ENCODE peak calls at places on chromosomes 11 and 22, in eight cellular contexts. P is lower lobe of right lung; R is hepatocyte; C is uterus; U is body of pancreas; X is CD4-positive, alpha-beta T cell; H is transverse colon; G is pancreas. O is an unnamed sample.

GRCh38 chr11:115222218-115222862 is 281.9 kb downstream of the CADM1 start:
- DNase-seq in P (no peak), R (no peak), C (no peak), U (no peak), X (no peak), H (peak; percentile 15), G (no peak), O (no peak)

GRCh38 chr11:85889676-85890579 is 34.7 kb downstream of the CCDC83 start:
- DNase-seq in P (no peak), R (peak; percentile 68), C (peak; percentile 15), U (no peak), X (no peak), H (no peak), G (no peak), O (no peak)

GRCh38 chr22:18973264-18974031 is 37.4 kb upstream of the PRODH start:
- DNase-seq in P (no peak), R (no peak), C (no peak), U (peak; percentile 42), X (no peak), H (no peak), G (peak; percentile 47), O (no peak)

GRCh38 chr11:74948546-74948897 is 369 bp downstream of the XRRA1 start:
- DNase-seq in P (no peak), R (peak; percentile 18), C (no peak), U (no peak), X (no peak), H (no peak), G (no peak), O (no peak)

GRCh38 chr11:44065161-44065571 is 904 bp upstream of the ACCS start:
- DNase-seq in P (no peak), R (no peak), C (no peak), U (no peak), X (no peak), H (no peak), G (no peak), O (no peak)

GRCh38 chr11:12156301-12157140 is 46.1 kb downstream of the MICAL2 start:
- DNase-seq in P (no peak), R (no peak), C (peak; percentile 20), U (no peak), X (no peak), H (no peak), G (no peak), O (no peak)

GRCh38 chr11:210122-210802 is 2.8 kb downstream of the RIC8A start:
- DNase-seq in P (no peak), R (no peak), C (peak; percentile 13), U (peak; percentile 10), X (no peak), H (no peak), G (no peak), O (no peak)

GRCh38 chr11:13166036-13166435 is 111.6 kb upstream of the BMAL1 start:
- DNase-seq in P (no peak), R (no peak), C (no peak), U (no peak), X (no peak), H (no peak), G (no peak), O (no peak)

GRCh38 chr11:118224512-118225180 is at the start of gene JAML:
- DNase-seq in P (no peak), R (no peak), C (no peak), U (no peak), X (peak; percentile 54), H (peak; percentile 60), G (no peak), O (no peak)

GRCh38 chr22:34842630-34843029 is 223.3 kb upstream of the ISX start:
- DNase-seq in P (no peak), R (no peak), C (no peak), U (no peak), X (no peak), H (no peak), G (no peak), O (no peak)

GRCh38 chr11:27460571-27460970 is 12.0 kb downstream of the LGR4 start:
- DNase-seq in P (no peak), R (no peak), C (no peak), U (no peak), X (no peak), H (no peak), G (no peak), O (no peak)

GRCh38 chr11:75432911-75433321 is at the start of gene KLHL35:
- DNase-seq in P (no peak), R (no peak), C (no peak), U (no peak), X (no peak), H (no peak), G (peak; percentile 42), O (peak; percentile 35)

GRCh38 chr22:41799486-41800347 is 762 bp upstream of the CCDC134 start:
- DNase-seq in P (peak; percentile 59), R (peak; percentile 15), C (peak; percentile 26), U (peak; percentile 30), X (no peak), H (peak; percentile 29), G (peak; percentile 49), O (peak; percentile 16)

GRCh38 chr11:83061883-83062282 is 9.8 kb downstream of the RAB30 start:
- DNase-seq in P (no peak), R (no peak), C (no peak), U (no peak), X (no peak), H (no peak), G (no peak), O (no peak)

GRCh38 chr11:83060965-83061364 is 10.7 kb downstream of the RAB30 start:
- DNase-seq in P (no peak), R (no peak), C (no peak), U (no peak), X (no peak), H (no peak), G (no peak), O (no peak)

GRCh38 chr11:83064011-83064410 is 7.7 kb downstream of the RAB30 start:
- DNase-seq in P (no peak), R (no peak), C (no peak), U (no peak), X (no peak), H (no peak), G (no peak), O (no peak)

GRCh38 chr11:83068573-83068972 is 3.1 kb downstream of the RAB30 start:
- DNase-seq in P (no peak), R (no peak), C (no peak), U (no peak), X (no peak), H (no peak), G (no peak), O (no peak)

GRCh38 chr11:83063073-83063754 is 8.5 kb downstream of the RAB30 start:
- DNase-seq in P (no peak), R (no peak), C (no peak), U (no peak), X (no peak), H (no peak), G (no peak), O (no peak)
- H3K27ac ChIP-seq in P (no peak overlapping the region), R (peak overlapping the region; percentile 12), C (peak overlapping the region; percentile 74), U (no peak overlapping the region), X (peak overlapping the region; percentile 36), H (peak overlapping the region; percentile 54), G (no peak overlapping the region), O (no peak overlapping the region)

GRCh38 chr22:24324137-24324536 is 53.5 kb downstream of the SPECC1L start:
- DNase-seq in P (no peak), R (no peak), C (no peak), U (no peak), X (no peak), H (no peak), G (no peak), O (no peak)
- H3K27ac ChIP-seq in P (no peak overlapping the region), R (no peak overlapping the region), C (no peak overlapping the region), U (peak overlapping the region; percentile 19), X (no peak overlapping the region), H (no peak overlapping the region), G (no peak overlapping the region), O (no peak overlapping the region)

GRCh38 chr22:46638601-46639431 is 18.6 kb downstream of the GRAMD4 start:
- DNase-seq in P (peak; percentile 76), R (peak; percentile 86), C (no peak), U (peak; percentile 57), X (no peak), H (no peak), G (peak; percentile 74), O (no peak)
- H3K27ac ChIP-seq in P (no peak overlapping the region), R (peak overlapping the region; percentile 81), C (no peak overlapping the region), U (no peak overlapping the region), X (no peak overlapping the region), H (no peak overlapping the region), G (no peak overlapping the region), O (no peak overlapping the region)

GRCh38 chr11:2484576-2485125 is 39.8 kb downstream of the KCNQ1 start:
- DNase-seq in P (no peak), R (no peak), C (no peak), U (no peak), X (no peak), H (no peak), G (no peak), O (no peak)

GRCh38 chr11:2482199-2482598 is 37.4 kb downstream of the KCNQ1 start:
- DNase-seq in P (no peak), R (no peak), C (no peak), U (no peak), X (no peak), H (no peak), G (no peak), O (no peak)

GRCh38 chr11:2481253-2481652 is 36.4 kb downstream of the KCNQ1 start:
- DNase-seq in P (no peak), R (no peak), C (no peak), U (no peak), X (no peak), H (no peak), G (no peak), O (no peak)

GRCh38 chr11:2482745-2483144 is 37.9 kb downstream of the KCNQ1 start:
- DNase-seq in P (no peak), R (no peak), C (no peak), U (no peak), X (no peak), H (no peak), G (no peak), O (no peak)

GRCh38 chr11:2483426-2483825 is 38.6 kb downstream of the KCNQ1 start:
- DNase-seq in P (no peak), R (no peak), C (no peak), U (peak; percentile 54), X (no peak), H (no peak), G (no peak), O (no peak)
- H3K27ac ChIP-seq in P (no peak overlapping the region), R (no peak overlapping the region), C (no peak overlapping the region), U (peak overlapping the region; percentile 78), X (no peak overlapping the region), H (no peak overlapping the region), G (peak overlapping the region; percentile 47), O (no peak overlapping the region)